ENCODE peak calls at places on chromosomes 1 and 21, in four cellular contexts. One of them, this sample, is unnamed.

GRCh38 chr1:15830284-15830657 is 17.2 kb upstream of the SPEN start:
- DNase-seq in right cardiac atrium: no peak
- DNase-seq in stomach: no peak
- DNase-seq in G401: no peak
- DNase-seq in this sample: no peak

GRCh38 chr1:20361805-20362381 is 71.2 kb downstream of the VWA5B1 start:
- DNase-seq in right cardiac atrium: peak
- DNase-seq in stomach: peak
- DNase-seq in G401: peak
- DNase-seq in this sample: peak

GRCh38 chr1:12278998-12279397 is 49.2 kb downstream of the VPS13D start:
- DNase-seq in right cardiac atrium: no peak
- DNase-seq in stomach: no peak
- DNase-seq in G401: no peak
- DNase-seq in this sample: no peak

GRCh38 chr21:45263534-45263933 is 24.2 kb downstream of the POFUT2 start:
- DNase-seq in right cardiac atrium: no peak
- DNase-seq in stomach: peak
- DNase-seq in G401: no peak
- DNase-seq in this sample: no peak

GRCh38 chr1:162892916-162893714 is 32.1 kb upstream of the CCDC190 start:
- DNase-seq in right cardiac atrium: no peak
- DNase-seq in stomach: no peak
- DNase-seq in G401: no peak
- DNase-seq in this sample: no peak

GRCh38 chr1:93578911-93579825 is 102.5 kb downstream of the BCAR3 start:
- DNase-seq in right cardiac atrium: peak
- DNase-seq in stomach: no peak
- DNase-seq in G401: no peak
- DNase-seq in this sample: no peak

GRCh38 chr1:32431736-32432400 is 33.0 kb upstream of the ZBTB8B start:
- DNase-seq in right cardiac atrium: no peak
- DNase-seq in stomach: no peak
- DNase-seq in G401: no peak
- DNase-seq in this sample: no peak

GRCh38 chr1:17274186-17275170 is 25.6 kb downstream of the PADI3 start:
- DNase-seq in right cardiac atrium: no peak
- DNase-seq in stomach: peak
- DNase-seq in G401: peak
- DNase-seq in this sample: peak

GRCh38 chr1:160206421-160207117 is 1.4 kb downstream of the PEA15 start:
- DNase-seq in right cardiac atrium: no peak
- DNase-seq in stomach: no peak
- DNase-seq in G401: peak
- DNase-seq in this sample: no peak

GRCh38 chr1:47763456-47764171 is 233.6 kb downstream of the TRABD2B start:
- DNase-seq in right cardiac atrium: peak
- DNase-seq in stomach: no peak
- DNase-seq in G401: peak
- DNase-seq in this sample: no peak

GRCh38 chr1:38831753-38832734 is 27.5 kb downstream of the RRAGC start:
- DNase-seq in right cardiac atrium: no peak
- DNase-seq in stomach: no peak
- DNase-seq in G401: no peak
- DNase-seq in this sample: no peak

GRCh38 chr1:234708700-234709395 is 98.9 kb upstream of the IRF2BP2 start:
- DNase-seq in right cardiac atrium: no peak
- DNase-seq in stomach: no peak
- DNase-seq in G401: no peak
- DNase-seq in this sample: no peak

GRCh38 chr1:42462828-42463763 is at the start of gene CCDC30:
- DNase-seq in right cardiac atrium: peak
- DNase-seq in stomach: peak
- DNase-seq in G401: peak
- DNase-seq in this sample: peak

GRCh38 chr1:44037154-44037553 is 5.9 kb upstream of the SLC6A9 start:
- DNase-seq in right cardiac atrium: no peak
- DNase-seq in stomach: no peak
- DNase-seq in G401: no peak
- DNase-seq in this sample: no peak

GRCh38 chr1:222090103-222090502 is 348.2 kb upstream of the DUSP10 start:
- DNase-seq in right cardiac atrium: no peak
- DNase-seq in stomach: no peak
- DNase-seq in G401: no peak
- DNase-seq in this sample: no peak

GRCh38 chr1:227899141-227899819 is 48.5 kb downstream of the WNT9A start:
- DNase-seq in right cardiac atrium: peak
- DNase-seq in stomach: no peak
- DNase-seq in G401: no peak
- DNase-seq in this sample: no peak

GRCh38 chr1:59214764-59215208 is 82.1 kb upstream of the FGGY start:
- DNase-seq in right cardiac atrium: no peak
- DNase-seq in stomach: peak
- DNase-seq in G401: no peak
- DNase-seq in this sample: peak

GRCh38 chr1:2099871-2100774 is 49.9 kb downstream of the PRKCZ start:
- DNase-seq in right cardiac atrium: no peak
- DNase-seq in stomach: no peak
- DNase-seq in G401: no peak
- DNase-seq in this sample: no peak

GRCh38 chr1:201172999-201173610 is 17.5 kb upstream of the IGFN1 start:
- DNase-seq in right cardiac atrium: no peak
- DNase-seq in stomach: no peak
- DNase-seq in G401: peak
- DNase-seq in this sample: peak

GRCh38 chr1:98387701-98388100 is 273.8 kb upstream of the SNX7 start:
- DNase-seq in right cardiac atrium: no peak
- DNase-seq in stomach: no peak
- DNase-seq in G401: no peak
- DNase-seq in this sample: no peak

GRCh38 chr21:44914176-44914874 is 6.4 kb downstream of the ITGB2 start:
- DNase-seq in right cardiac atrium: peak
- DNase-seq in stomach: peak
- DNase-seq in G401: no peak
- DNase-seq in this sample: no peak

GRCh38 chr1:21762022-21762404 is 20.9 kb downstream of the USP48 start:
- DNase-seq in right cardiac atrium: no peak
- DNase-seq in stomach: no peak
- DNase-seq in G401: no peak
- DNase-seq in this sample: no peak

GRCh38 chr1:202479630-202480029 is 131.1 kb downstream of the PPP1R12B start:
- DNase-seq in right cardiac atrium: no peak
- DNase-seq in stomach: no peak
- DNase-seq in G401: no peak
- DNase-seq in this sample: no peak

GRCh38 chr1:107529511-107530149 is 388.8 kb downstream of the NTNG1 start:
- DNase-seq in right cardiac atrium: no peak
- DNase-seq in stomach: no peak
- DNase-seq in G401: peak
- DNase-seq in this sample: peak

GRCh38 chr1:43217747-43218146 is 45.6 kb downstream of the CFAP57 start:
- DNase-seq in right cardiac atrium: no peak
- DNase-seq in stomach: no peak
- DNase-seq in G401: no peak
- DNase-seq in this sample: no peak

GRCh38 chr1:33163621-33164071 is 18.2 kb downstream of the TRIM62 start:
- DNase-seq in right cardiac atrium: peak
- DNase-seq in stomach: no peak
- DNase-seq in G401: no peak
- DNase-seq in this sample: no peak

GRCh38 chr21:26379561-26379960 is 193.5 kb downstream of the CYYR1 start:
- DNase-seq in right cardiac atrium: no peak
- DNase-seq in stomach: no peak
- DNase-seq in G401: no peak
- DNase-seq in this sample: no peak

GRCh38 chr1:208173749-208174148 is 70.4 kb downstream of the PLXNA2 start:
- DNase-seq in right cardiac atrium: no peak
- DNase-seq in stomach: no peak
- DNase-seq in G401: no peak
- DNase-seq in this sample: no peak

GRCh38 chr1:25194576-25195020 is 37.7 kb downstream of the SYF2 start:
- DNase-seq in right cardiac atrium: peak
- DNase-seq in stomach: no peak
- DNase-seq in G401: no peak
- DNase-seq in this sample: peak

GRCh38 chr1:230858236-230858820 is 10.0 kb downstream of the C1orf198 start:
- DNase-seq in right cardiac atrium: no peak
- DNase-seq in stomach: no peak
- DNase-seq in G401: no peak
- DNase-seq in this sample: no peak

GRCh38 chr1:174161813-174162212 is 2.5 kb downstream of the RABGAP1L start:
- DNase-seq in right cardiac atrium: no peak
- DNase-seq in stomach: no peak
- DNase-seq in G401: no peak
- DNase-seq in this sample: no peak